ENCODE peak calls at places on chromosome 6, in nine cellular contexts. W is lower lobe of right lung, R is stomach, L is endothelial cell of umbilical vein, J is MM.1S, G is lung, D is fibroblast of lung, S is IMR-90, E is body of pancreas. Y is an unnamed sample.
A peak's percentile ranks its signal among the peaks of the same experiment; 100 is the strongest.

GRCh38 chr6:162069995-162070394 is 657.6 kb downstream of the PRKN start:
- DNase-seq in W (no peak), R (no peak), L (no peak), J (no peak), G (no peak), D (peak; percentile 1), S (no peak), E (no peak), Y (no peak)

GRCh38 chr6:157381631-157382621 is 936 bp downstream of the ZDHHC14 start:
- DNase-seq in W (peak; percentile 66), R (peak; percentile 61), L (peak; percentile 70), J (peak; percentile 21), G (peak; percentile 48), D (peak; percentile 58), S (peak; percentile 47), E (peak; percentile 50), Y (no peak)

GRCh38 chr6:129863664-129864063 is 2.5 kb upstream of the TMEM244 start:
- DNase-seq in W (no peak), R (no peak), L (no peak), J (no peak), G (no peak), D (peak; percentile 90), S (peak; percentile 89), E (no peak), Y (no peak)

GRCh38 chr6:141833001-141833655 is 299.6 kb upstream of the GJE1 start:
- DNase-seq in W (no peak), R (no peak), L (no peak), J (no peak), G (no peak), D (no peak), S (no peak), E (no peak), Y (no peak)

GRCh38 chr6:151690768-151691562 is 116.5 kb upstream of the ESR1 start:
- DNase-seq in W (no peak), R (no peak), L (no peak), J (peak; percentile 72), G (no peak), D (peak; percentile 23), S (no peak), E (no peak), Y (no peak)

GRCh38 chr6:30819287-30819917 is 64.9 kb upstream of the DDR1 start:
- DNase-seq in W (no peak), R (no peak), L (peak; percentile 32), J (no peak), G (no peak), D (peak; percentile 60), S (peak; percentile 66), E (no peak), Y (no peak)

GRCh38 chr6:45886776-45887175 is 128.9 kb downstream of the CLIC5 start:
- DNase-seq in W (no peak), R (no peak), L (no peak), J (no peak), G (no peak), D (no peak), S (no peak), E (no peak), Y (no peak)

GRCh38 chr6:9404351-9405146 is 969.2 kb upstream of the SLC35B3 start:
- DNase-seq in W (no peak), R (no peak), L (no peak), J (no peak), G (no peak), D (peak; percentile 50), S (no peak), E (no peak), Y (no peak)

GRCh38 chr6:149271348-149272340 is 45.9 kb upstream of the TAB2 start:
- DNase-seq in W (peak; percentile 58), R (no peak), L (no peak), J (no peak), G (no peak), D (peak; percentile 64), S (no peak), E (no peak), Y (no peak)

GRCh38 chr6:113102761-113103160 is 754.4 kb upstream of the MARCKS start:
- DNase-seq in W (no peak), R (no peak), L (peak; percentile 97), J (no peak), G (no peak), D (peak; percentile 77), S (peak; percentile 64), E (no peak), Y (no peak)

GRCh38 chr6:53680489-53680888 is 14.9 kb upstream of the KLHL31 start:
- DNase-seq in W (no peak), R (no peak), L (no peak), J (no peak), G (no peak), D (no peak), S (no peak), E (no peak), Y (no peak)

GRCh38 chr6:1242439-1242838 is 69.5 kb upstream of the FOXQ1 start:
- DNase-seq in W (no peak), R (no peak), L (no peak), J (no peak), G (no peak), D (no peak), S (peak; percentile 49), E (no peak), Y (peak; percentile 74)

DNA sequence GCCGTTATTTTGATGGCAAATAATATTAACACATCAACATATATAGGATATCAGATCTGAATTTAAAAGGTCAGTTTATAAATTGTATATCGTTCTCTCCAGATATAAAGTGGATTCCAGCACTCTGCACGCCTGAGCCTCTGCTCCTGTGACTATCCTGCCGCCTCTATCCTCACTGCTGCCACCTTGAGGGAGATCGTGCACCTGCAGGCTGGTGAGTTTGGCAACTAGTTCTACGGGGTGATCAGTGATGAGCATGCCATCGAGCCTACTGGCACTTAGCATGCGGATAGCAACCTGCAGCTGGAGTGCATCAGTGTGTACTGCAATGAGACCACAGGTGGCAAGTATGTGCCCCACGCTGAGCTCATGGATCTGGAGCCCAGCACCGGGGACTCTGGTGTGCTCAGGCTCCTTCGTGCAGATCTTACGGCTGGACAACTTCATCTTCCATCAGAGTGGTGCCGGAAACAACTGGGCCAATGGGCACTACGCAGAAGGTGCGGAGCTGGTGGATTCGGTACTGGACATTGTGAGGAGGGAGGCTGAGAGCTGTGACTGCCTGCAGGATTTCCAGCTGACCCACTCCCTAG is 84.9 kb downstream of the FBXO5 start:
- DNase-seq in W (peak; percentile 60), R (peak; percentile 63), L (peak; percentile 65), J (peak; percentile 46), G (peak; percentile 60), D (peak; percentile 11), S (peak; percentile 46), E (peak; percentile 71), Y (no peak)
- H3K36me3 ChIP-seq in W (no peaks in the 10 kb centered on the region), R (no peaks in the 10 kb centered on the region), L (no peaks in the 10 kb centered on the region), J (no peaks in the 10 kb centered on the region), G (no peaks in the 10 kb centered on the region), D (no peaks in the 10 kb centered on the region), S (no peaks in the 10 kb centered on the region), E (no peaks in the 10 kb centered on the region), Y (no peaks in the 10 kb centered on the region)

DNA sequence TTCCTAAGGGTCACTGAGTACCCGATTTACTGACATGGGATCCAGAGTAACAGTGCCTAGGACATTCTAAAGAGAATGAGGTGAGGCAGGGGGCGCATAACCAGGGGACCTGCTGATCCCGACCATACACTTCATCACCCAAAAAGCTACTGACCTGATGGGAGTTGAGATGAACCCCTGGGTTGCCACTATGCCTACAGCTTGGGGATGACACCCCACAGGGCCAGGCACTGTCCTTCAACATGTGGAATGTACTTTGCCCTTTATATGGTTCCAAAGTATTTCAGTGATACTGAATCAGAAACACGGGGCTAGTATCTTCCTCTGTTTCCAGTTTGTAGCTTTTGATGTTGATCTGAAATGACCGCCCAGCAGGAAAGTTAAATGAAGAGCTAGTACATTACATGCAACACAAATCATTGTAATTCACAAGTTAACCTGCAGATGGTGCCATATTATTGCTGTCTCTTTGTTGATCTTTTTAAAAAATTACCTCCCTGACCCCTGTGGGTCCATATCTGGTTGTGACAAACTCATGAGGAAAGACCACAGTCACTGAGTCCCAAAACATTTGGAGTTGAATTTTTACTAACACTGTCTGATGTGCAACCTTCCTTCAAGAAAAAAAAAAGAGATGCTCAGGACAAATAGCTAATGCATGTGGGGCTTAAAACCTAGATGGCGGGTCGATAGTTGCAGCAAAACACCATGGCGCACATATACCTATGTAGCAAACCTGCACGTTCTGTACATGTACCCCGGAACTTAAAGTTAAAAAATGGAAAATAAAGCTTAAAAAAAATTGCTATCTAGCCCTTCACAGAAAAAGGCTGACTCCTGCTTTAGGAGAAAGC is 42.7 kb upstream of the GCNT2 start:
- DNase-seq in W (no peak), R (no peak), L (peak; percentile 52), J (peak; percentile 41), G (no peak), D (peak; percentile 28), S (peak; percentile 42), E (no peak), Y (no peak)
- TF ChIP-seq CTCF in W (peak; percentile 59), R (peak; percentile 57), L (peak; percentile 35), J (peak; percentile 67), G (peak; percentile 36), D (peak; percentile 41), S (peak; percentile 55), E (peak; percentile 72), Y (peak; percentile 55)

GRCh38 chr6:106227612-106228507 is 97.7 kb downstream of the ATG5 start:
- DNase-seq in W (no peak), R (no peak), L (no peak), J (no peak), G (no peak), D (no peak), S (no peak), E (no peak), Y (no peak)

GRCh38 chr6:106220485-106220884 is 105.1 kb downstream of the ATG5 start:
- DNase-seq in W (no peak), R (no peak), L (no peak), J (peak; percentile 28), G (no peak), D (no peak), S (no peak), E (no peak), Y (no peak)

GRCh38 chr6:106226676-106227075 is 98.9 kb downstream of the ATG5 start:
- DNase-seq in W (no peak), R (no peak), L (no peak), J (no peak), G (no peak), D (no peak), S (no peak), E (no peak), Y (no peak)

GRCh38 chr6:106223300-106223930 is 102.1 kb downstream of the ATG5 start:
- DNase-seq in W (no peak), R (peak; percentile 71), L (peak; percentile 75), J (peak; percentile 87), G (peak; percentile 44), D (peak; percentile 69), S (peak; percentile 79), E (peak; percentile 66), Y (peak; percentile 35)

DNA sequence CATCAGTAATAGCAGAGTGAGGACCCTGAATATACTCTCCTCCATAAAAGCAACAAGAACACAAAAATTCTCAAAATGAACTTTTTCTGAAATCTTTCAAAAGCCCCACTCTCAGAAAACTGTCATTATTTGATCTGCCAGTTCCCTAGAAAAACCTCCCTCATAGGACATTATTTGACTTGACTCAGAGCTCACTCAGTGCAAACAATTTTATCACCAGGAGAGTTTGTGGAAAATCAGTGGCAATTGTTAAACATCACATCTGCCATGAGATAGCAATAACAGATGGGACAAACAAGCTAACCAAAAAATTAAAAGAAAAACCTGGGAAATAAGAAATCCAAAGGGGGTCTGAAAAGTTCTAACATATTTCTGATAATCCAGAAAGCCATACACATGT is 100.0 kb downstream of the ATG5 start:
- DNase-seq in W (no peak), R (no peak), L (no peak), J (no peak), G (no peak), D (no peak), S (no peak), E (no peak), Y (no peak)
- H3K27me3 ChIP-seq in W (no peaks in the 10 kb centered on the region), R (no peaks in the 10 kb centered on the region), L (no peaks in the 10 kb centered on the region), J (no peaks in the 10 kb centered on the region), G (no peaks in the 10 kb centered on the region), D (no peaks in the 10 kb centered on the region), S (no peaks in the 10 kb centered on the region), E (no peaks in the 10 kb centered on the region), Y (no peaks in the 10 kb centered on the region)

GRCh38 chr6:104953410-104953953 is 3.4 kb upstream of the LIN28B start:
- DNase-seq in W (no peak), R (no peak), L (no peak), J (no peak), G (no peak), D (no peak), S (no peak), E (no peak), Y (no peak)
- H3K36me3 ChIP-seq in W (no peaks in the 10 kb centered on the region), R (no peaks in the 10 kb centered on the region), L (no peaks in the 10 kb centered on the region), J (no peaks in the 10 kb centered on the region), G (no peaks in the 10 kb centered on the region), D (no peaks in the 10 kb centered on the region), S (no peaks in the 10 kb centered on the region), E (no peaks in the 10 kb centered on the region), Y (no peaks in the 10 kb centered on the region)

Y was measured in BJ.